ENCODE peak calls at places on chromosome 22, in eight cellular contexts. F is astrocyte of the spinal cord; N is activated CD8-positive, alpha-beta T cell treated with anti-CD3 and anti-CD28 coated beads for 36 hours; T is WTC11; G is H9; E is left lung; A is A549; M is mucosa of descending colon. D is an unnamed sample.

GRCh38 chr22:43733138-43733537 is 79.0 kb downstream of the EFCAB6 start:
- DNase-seq in F (no peak), N (no peak), T (no peak), G (no peak), E (no peak), A (no peak), M (no peak), D (no peak)

GRCh38 chr22:36768616-36769015 is 7.3 kb downstream of the IFT27 start:
- DNase-seq in F (no peak), N (no peak), T (no peak), G (no peak), E (no peak), A (no peak), M (no peak), D (no peak)

GRCh38 chr22:42132457-42132856 is 1.8 kb upstream of the CYP2D6 start:
- DNase-seq in F (no peak), N (no peak), T (no peak), G (no peak), E (peak), A (no peak), M (peak), D (no peak)

GRCh38 chr22:49656291-49656851 is 171.3 kb downstream of the BRD1 start:
- DNase-seq in F (no peak), N (no peak), T (no peak), G (no peak), E (peak), A (no peak), M (peak), D (no peak)

GRCh38 chr22:29693671-29694070 is 26.1 kb upstream of the CABP7 start:
- DNase-seq in F (no peak), N (no peak), T (no peak), G (no peak), E (peak), A (no peak), M (no peak), D (no peak)

GRCh38 chr22:49305215-49305965 is 522.3 kb downstream of the BRD1 start:
- DNase-seq in F (no peak), N (peak), T (peak), G (peak), E (peak), A (peak), M (peak), D (peak)

GRCh38 chr22:23038334-23038642 is 32.0 kb upstream of the GNAZ start:
- DNase-seq in F (no peak), N (no peak), T (no peak), G (no peak), E (no peak), A (no peak), M (no peak), D (no peak)

GRCh38 chr22:39699631-39700348 is 129.2 kb downstream of the CACNA1I start:
- DNase-seq in F (no peak), N (no peak), T (no peak), G (no peak), E (peak), A (no peak), M (no peak), D (no peak)

GRCh38 chr22:22022255-22022840 is 39.8 kb upstream of the TOP3B start:
- DNase-seq in F (no peak), N (no peak), T (no peak), G (no peak), E (no peak), A (no peak), M (no peak), D (no peak)

GRCh38 chr22:27668828-27669797 is 132.4 kb downstream of the MN1 start:
- DNase-seq in F (peak), N (no peak), T (no peak), G (peak), E (no peak), A (peak), M (peak), D (no peak)

GRCh38 chr22:49975543-49976389 is 15.2 kb downstream of the PIM3 start:
- DNase-seq in F (no peak), N (peak), T (peak), G (peak), E (peak), A (peak), M (peak), D (peak)

GRCh38 chr22:27019827-27020226 is 362.4 kb downstream of the MIAT start:
- DNase-seq in F (no peak), N (no peak), T (no peak), G (no peak), E (no peak), A (peak), M (no peak), D (no peak)

GRCh38 chr22:49936018-49936972 is 17.9 kb downstream of the CRELD2 start:
- DNase-seq in F (peak), N (peak), T (peak), G (peak), E (peak), A (peak), M (peak), D (peak)

GRCh38 chr22:29187831-29188230 is 17.9 kb upstream of the EMID1 start:
- DNase-seq in F (no peak), N (no peak), T (no peak), G (no peak), E (peak), A (no peak), M (no peak), D (no peak)

GRCh38 chr22:50630376-50630775 is 2.4 kb upstream of the ARSA start:
- DNase-seq in F (no peak), N (no peak), T (no peak), G (no peak), E (no peak), A (no peak), M (no peak), D (no peak)

GRCh38 chr22:50015451-50016307 is 3.1 kb upstream of the IL17REL start:
- DNase-seq in F (no peak), N (no peak), T (no peak), G (peak), E (no peak), A (no peak), M (peak), D (no peak)

GRCh38 chr22:32634424-32634981 is 159.9 kb downstream of the FBXO7 start:
- DNase-seq in F (no peak), N (no peak), T (no peak), G (no peak), E (no peak), A (no peak), M (no peak), D (no peak)

GRCh38 chr22:32662587-32662915 is 139.0 kb upstream of the TIMP3 start:
- DNase-seq in F (no peak), N (no peak), T (no peak), G (no peak), E (no peak), A (no peak), M (no peak), D (no peak)

GRCh38 chr22:47610766-47611165 is 848.3 kb downstream of the TBC1D22A start:
- DNase-seq in F (no peak), N (no peak), T (no peak), G (no peak), E (no peak), A (no peak), M (no peak), D (no peak)

GRCh38 chr22:22989856-22990255 is 80.5 kb upstream of the GNAZ start:
- DNase-seq in F (no peak), N (no peak), T (no peak), G (no peak), E (no peak), A (no peak), M (no peak), D (no peak)

GRCh38 chr22:22818861-22819855 is 68.5 kb upstream of the IGLL5 start:
- DNase-seq in F (no peak), N (peak), T (no peak), G (no peak), E (no peak), A (no peak), M (no peak), D (peak)

GRCh38 chr22:49393526-49393925 is 434.1 kb downstream of the BRD1 start:
- DNase-seq in F (no peak), N (no peak), T (no peak), G (peak), E (no peak), A (no peak), M (peak), D (no peak)

GRCh38 chr22:33000342-33001280 is 57.6 kb downstream of the SYN3 start:
- DNase-seq in F (peak), N (peak), T (peak), G (peak), E (peak), A (peak), M (peak), D (peak)

GRCh38 chr22:29768052-29768680 is 997 bp downstream of the UQCR10 start:
- DNase-seq in F (no peak), N (no peak), T (no peak), G (no peak), E (peak), A (no peak), M (no peak), D (no peak)

GRCh38 chr22:21632237-21632895 is at the start of gene CCDC116:
- DNase-seq in F (no peak), N (peak), T (peak), G (peak), E (peak), A (peak), M (peak), D (no peak)

GRCh38 chr22:49614966-49615965 is 212.4 kb downstream of the BRD1 start:
- DNase-seq in F (no peak), N (no peak), T (peak), G (no peak), E (peak), A (no peak), M (peak), D (no peak)

GRCh38 chr22:27591060-27591459 is 210.5 kb downstream of the MN1 start:
- DNase-seq in F (no peak), N (no peak), T (no peak), G (no peak), E (no peak), A (no peak), M (no peak), D (no peak)

GRCh38 chr22:21949948-21950347 is 2.7 kb downstream of the PPM1F start:
- DNase-seq in F (no peak), N (no peak), T (no peak), G (no peak), E (no peak), A (no peak), M (no peak), D (no peak)

GRCh38 chr22:27687984-27688545 is 113.5 kb downstream of the MN1 start:
- DNase-seq in F (no peak), N (no peak), T (no peak), G (no peak), E (no peak), A (peak), M (no peak), D (no peak)

GRCh38 chr22:40421941-40422340 is 51.5 kb downstream of the SGSM3 start:
- DNase-seq in F (no peak), N (no peak), T (no peak), G (no peak), E (no peak), A (no peak), M (no peak), D (no peak)

GRCh38 chr22:21918466-21919185 is 34.0 kb downstream of the PPM1F start:
- DNase-seq in F (no peak), N (no peak), T (no peak), G (no peak), E (peak), A (no peak), M (no peak), D (no peak)

GRCh38 chr22:40789131-40789530 is 30.0 kb downstream of the SLC25A17 start:
- DNase-seq in F (no peak), N (no peak), T (no peak), G (no peak), E (no peak), A (no peak), M (no peak), D (no peak)

GRCh38 chr22:50708474-50708873 is 29.5 kb upstream of the ACR start:
- DNase-seq in F (no peak), N (no peak), T (no peak), G (no peak), E (no peak), A (no peak), M (no peak), D (no peak)

GRCh38 chr22:29040385-29041275 is 21.0 kb downstream of the C22orf31 start:
- DNase-seq in F (peak), N (peak), T (peak), G (peak), E (no peak), A (peak), M (no peak), D (peak)

GRCh38 chr22:24191381-24191841 is 10.1 kb downstream of the SUSD2 start:
- DNase-seq in F (no peak), N (no peak), T (no peak), G (peak), E (no peak), A (no peak), M (peak), D (peak)

GRCh38 chr22:28771195-28771791 is 1.2 kb upstream of the CCDC117 start:
- DNase-seq in F (no peak), N (no peak), T (no peak), G (no peak), E (no peak), A (peak), M (no peak), D (no peak)

GRCh38 chr22:31139866-31140716 is at the start of gene PLA2G3:
- DNase-seq in F (peak), N (no peak), T (peak), G (peak), E (peak), A (no peak), M (no peak), D (peak)
- TF ChIP-seq CTCF in F (peak), N (no peak), T (no peak), G (peak), E (peak), A (no peak), M (no peak), D (no peak)

GRCh38 chr22:17120711-17121234 is 387 bp downstream of the TMEM121B start:
- DNase-seq in F (no peak), N (peak), T (peak), G (no peak), E (no peak), A (no peak), M (no peak), D (no peak)
- TF ChIP-seq CTCF in F (no peak), N (no peak), T (no peak), G (no peak), E (no peak), A (no peak), M (no peak), D (no peak)

GRCh38 chr22:45009881-45010531 is at the start of gene PHF21B:
- DNase-seq in F (peak), N (peak), T (peak), G (peak), E (peak), A (peak), M (no peak), D (peak)
- TF ChIP-seq CTCF in F (no peak), N (no peak), T (no peak), G (no peak), E (no peak), A (no peak), M (no peak), D (no peak)

GRCh38 chr22:38097557-38098409 is 12.7 kb downstream of the BAIAP2L2 start:
- DNase-seq in F (no peak), N (no peak), T (peak), G (peak), E (peak), A (no peak), M (peak), D (no peak)
- TF ChIP-seq CTCF in F (peak), N (no peak), T (peak), G (peak), E (no peak), A (no peak), M (no peak), D (no peak)

GRCh38 chr22:45638834-45639746 is 32.5 kb upstream of the ATXN10 start:
- DNase-seq in F (peak), N (no peak), T (no peak), G (no peak), E (peak), A (peak), M (peak), D (no peak)
- TF ChIP-seq CTCF in F (no peak), N (no peak), T (no peak), G (no peak), E (peak), A (peak), M (no peak), D (no peak)

DNA sequence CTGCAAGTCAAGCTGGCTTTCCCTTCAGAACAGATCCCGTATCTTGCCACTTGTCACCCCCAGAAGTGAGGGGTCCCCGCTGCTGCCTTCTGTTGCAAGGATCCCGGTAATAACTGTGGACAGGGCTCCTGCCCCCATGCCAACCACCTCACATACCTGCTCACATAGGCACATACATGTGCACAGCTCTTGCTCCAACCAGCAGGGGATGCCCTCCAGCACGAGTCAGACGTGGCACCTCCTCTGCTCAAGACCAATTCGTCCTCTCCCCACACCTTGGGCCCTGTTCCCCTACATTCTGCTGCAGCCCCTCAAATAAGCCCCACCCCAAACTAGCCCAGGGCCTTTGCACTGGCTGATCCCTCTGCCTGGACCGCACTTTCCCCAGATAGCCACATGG is 163.3 kb downstream of the CRYBB2 start:
- DNase-seq in F (no peak), N (no peak), T (no peak), G (no peak), E (no peak), A (no peak), M (no peak), D (no peak)
- TF ChIP-seq CTCF in F (peak), N (no peak), T (no peak), G (peak), E (no peak), A (no peak), M (no peak), D (no peak)

GRCh38 chr22:31628362-31628761 is 33.7 kb downstream of the PISD start:
- DNase-seq in F (no peak), N (no peak), T (no peak), G (no peak), E (no peak), A (no peak), M (peak), D (no peak)

GRCh38 chr22:31631381-31631780 is 30.6 kb downstream of the PISD start:
- DNase-seq in F (no peak), N (no peak), T (no peak), G (no peak), E (peak), A (no peak), M (peak), D (no peak)

GRCh38 chr22:31629741-31630184 is 32.3 kb downstream of the PISD start:
- DNase-seq in F (no peak), N (no peak), T (no peak), G (no peak), E (peak), A (no peak), M (peak), D (no peak)

GRCh38 chr22:31628969-31629723 is 32.9 kb downstream of the PISD start:
- DNase-seq in F (no peak), N (no peak), T (no peak), G (peak), E (peak), A (no peak), M (peak), D (no peak)

DNA sequence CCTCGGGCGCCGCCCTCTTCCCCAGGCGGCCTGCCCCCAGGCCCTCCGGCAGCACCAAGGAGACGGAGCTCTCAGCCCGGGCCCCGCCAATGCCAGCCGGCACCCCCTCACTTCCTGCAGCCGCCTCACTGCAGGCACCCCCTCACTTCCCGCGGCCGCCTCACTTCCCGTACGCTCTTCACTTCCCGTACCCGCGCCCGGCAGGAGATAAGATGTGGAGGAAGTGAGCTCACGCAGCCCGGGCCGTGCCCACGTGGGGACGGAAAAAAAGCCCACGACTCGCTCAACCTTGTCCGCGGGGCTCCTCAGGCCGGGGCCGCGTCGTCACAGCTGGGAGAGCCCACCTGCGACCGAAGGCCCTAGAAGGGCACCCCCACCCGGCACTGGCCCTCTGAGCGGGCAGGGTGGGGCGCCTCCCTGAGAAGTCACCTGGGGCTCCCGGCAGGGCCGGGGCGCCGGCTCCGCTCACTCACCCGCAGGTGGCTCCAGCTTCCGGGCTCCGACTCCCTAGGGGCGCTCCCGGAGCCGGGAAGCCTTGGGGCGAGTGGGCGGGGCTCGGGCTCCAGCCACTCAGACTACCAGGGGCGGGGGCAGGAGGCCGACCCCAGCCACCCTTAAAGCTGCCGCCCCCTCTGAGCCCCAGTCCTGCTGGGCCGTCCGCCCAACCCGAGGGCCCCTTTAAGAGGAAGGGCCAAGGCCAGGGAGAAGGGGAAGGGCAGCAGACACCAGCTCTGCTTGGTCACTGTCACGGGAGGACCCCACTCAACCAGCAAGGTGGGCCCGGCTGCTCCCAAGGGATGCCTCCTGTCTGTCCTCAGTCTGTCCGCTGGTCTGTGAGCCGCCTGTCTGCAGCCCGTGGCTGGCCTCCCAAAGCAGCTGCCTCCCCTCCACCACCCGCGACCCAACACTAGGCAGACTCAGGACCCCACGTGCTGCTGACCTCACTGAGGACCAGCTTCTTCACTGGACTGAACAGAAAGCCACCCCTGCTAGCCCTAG is 31.4 kb downstream of the PISD start:
- DNase-seq in F (peak), N (peak), T (peak), G (peak), E (peak), A (peak), M (peak), D (peak)
- TF ChIP-seq CTCF in F (peak), N (no peak), T (no peak), G (peak), E (no peak), A (no peak), M (no peak), D (no peak)

GRCh38 chr22:37778370-37779009 is 29.2 kb upstream of the GCAT start:
- DNase-seq in F (no peak), N (no peak), T (no peak), G (no peak), E (no peak), A (no peak), M (no peak), D (no peak)

GRCh38 chr22:37777122-37777687 is 30.5 kb upstream of the GCAT start:
- DNase-seq in F (peak), N (no peak), T (no peak), G (no peak), E (no peak), A (no peak), M (peak), D (peak)

GRCh38 chr22:37781434-37782059 is 26.2 kb upstream of the GCAT start:
- DNase-seq in F (no peak), N (no peak), T (peak), G (peak), E (no peak), A (peak), M (no peak), D (no peak)

GRCh38 chr22:37784829-37785495 is 22.8 kb upstream of the GCAT start:
- DNase-seq in F (no peak), N (no peak), T (no peak), G (peak), E (no peak), A (no peak), M (peak), D (no peak)

GRCh38 chr22:37782340-37783168 is 25.2 kb upstream of the GCAT start:
- DNase-seq in F (peak), N (no peak), T (no peak), G (no peak), E (no peak), A (no peak), M (no peak), D (no peak)
- TF ChIP-seq CTCF in F (peak), N (no peak), T (no peak), G (peak), E (no peak), A (no peak), M (no peak), D (no peak)

GRCh38 chr22:19723165-19723989 is at the start of gene GP1BB:
- DNase-seq in F (peak), N (peak), T (peak), G (peak), E (no peak), A (peak), M (peak), D (peak)
- TF ChIP-seq CTCF in F (no peak), N (no peak), T (no peak), G (peak), E (no peak), A (no peak), M (no peak), D (no peak)